ENCODE peak calls at places on chromosomes 16 and 17, in four cellular contexts. S is stimulated activated CD4-positive, alpha-beta T cell treated with anti-CD3 and anti-CD28 coated beads, Interleukin-15, amount 100 ng/mL, for 24 hours; Q is amygdala; O is GM13977. I is an unnamed sample.

GRCh38 chr16:31460582-31461002 is 1.3 kb downstream of the ARMC5 start:
- DNase-seq in S (no peak), Q (no peak), O (peak; percentile 45), I (peak; percentile 32)

GRCh38 chr17:77419547-77420475 is 279.0 kb downstream of the SEC14L1 start:
- DNase-seq in S (no peak), Q (no peak), O (no peak), I (peak; percentile 61)

GRCh38 chr17:64694207-64694606 is 32.1 kb upstream of the SMURF2 start:
- DNase-seq in S (no peak), Q (no peak), O (no peak), I (no peak)

GRCh38 chr16:81521141-81521626 is 76.6 kb downstream of the CMIP start:
- DNase-seq in S (peak; percentile 64), Q (peak; percentile 18), O (peak; percentile 73), I (peak; percentile 93)

GRCh38 chr16:20971420-20971819 is 70.8 kb downstream of the LYRM1 start:
- DNase-seq in S (no peak), Q (no peak), O (no peak), I (no peak)

GRCh38 chr17:40065041-40065770 is 2.4 kb downstream of the THRA start:
- DNase-seq in S (no peak), Q (no peak), O (no peak), I (no peak)

GRCh38 chr16:66036775-66037715 is 329.4 kb upstream of the CDH5 start:
- DNase-seq in S (no peak), Q (no peak), O (no peak), I (no peak)

GRCh38 chr16:54171855-54172537 is 114.6 kb downstream of the IRX3 start:
- DNase-seq in S (no peak), Q (no peak), O (no peak), I (no peak)

GRCh38 chr17:31726980-31727427 is 132.0 kb downstream of the COPRS start:
- DNase-seq in S (no peak), Q (no peak), O (no peak), I (no peak)

GRCh38 chr16:79947771-79948170 is 347.2 kb upstream of the MAF start:
- DNase-seq in S (no peak), Q (no peak), O (no peak), I (no peak)

GRCh38 chr16:67939507-67940435 is 3.1 kb upstream of the PSMB10 start:
- DNase-seq in S (peak; percentile 77), Q (no peak), O (no peak), I (peak; percentile 78)

GRCh38 chr17:2594657-2595085 is 1.2 kb downstream of the PAFAH1B1 start:
- DNase-seq in S (peak; percentile 21), Q (no peak), O (no peak), I (peak; percentile 40)

GRCh38 chr16:69176033-69176780 is 10.8 kb upstream of the SNTB2 start:
- DNase-seq in S (no peak), Q (no peak), O (no peak), I (no peak)

GRCh38 chr16:31147574-31147973 is 2.3 kb downstream of the PRSS36 start:
- DNase-seq in S (no peak), Q (no peak), O (no peak), I (no peak)

GRCh38 chr17:38379448-38379847 is 27.8 kb downstream of the SOCS7 start:
- DNase-seq in S (no peak), Q (no peak), O (no peak), I (no peak)

GRCh38 chr17:61366715-61367413 is 32.8 kb upstream of the TBX2 start:
- DNase-seq in S (no peak), Q (no peak), O (no peak), I (no peak)

GRCh38 chr16:17638134-17638533 is 167.4 kb upstream of the XYLT1 start:
- DNase-seq in S (peak; percentile 3), Q (no peak), O (no peak), I (peak; percentile 18)

GRCh38 chr16:88804552-88805339 is 1.2 kb downstream of the CDT1 start:
- DNase-seq in S (peak; percentile 70), Q (no peak), O (peak; percentile 70), I (peak; percentile 54)

GRCh38 chr16:3549906-3550305 is 27.3 kb downstream of the NLRC3 start:
- DNase-seq in S (no peak), Q (no peak), O (no peak), I (no peak)

GRCh38 chr17:58317421-58318064 is 11.1 kb downstream of the TSPOAP1 start:
- DNase-seq in S (peak; percentile 80), Q (no peak), O (peak; percentile 80), I (peak; percentile 89)

GRCh38 chr17:57505841-57506240 is 239.3 kb downstream of the CCDC182 start:
- DNase-seq in S (no peak), Q (no peak), O (no peak), I (no peak)

GRCh38 chr16:30570621-30571443 is 682 bp downstream of the ZNF688 start:
- DNase-seq in S (no peak), Q (no peak), O (peak; percentile 57), I (no peak)

GRCh38 chr16:3785413-3785812 is 68.1 kb upstream of the TRAP1 start:
- DNase-seq in S (no peak), Q (no peak), O (no peak), I (no peak)

GRCh38 chr17:10683853-10684252 is 13.5 kb downstream of the SCO1 start:
- DNase-seq in S (no peak), Q (no peak), O (no peak), I (no peak)

GRCh38 chr17:64004903-64005733 is 7.0 kb downstream of the PRR29 start:
- DNase-seq in S (no peak), Q (no peak), O (no peak), I (no peak)

I was measured in activated CD8-positive, alpha-beta T cell treated with anti-CD3 and anti-CD28 coated beads for 36 hours.